ENCODE peak calls at places on chromosome 12, in nine cellular contexts. J, D, Z, V, Q, T, S, B and X are unnamed samples.

GRCh38 chr12:68229956-68230355 is 4.3 kb upstream of the IL26 start:
- DNase-seq in J (no peak), S (no peak), Z (no peak), Q (no peak), B (no peak), D (no peak), T (no peak), V (no peak), X (no peak)

GRCh38 chr12:5505116-5505515 is 73.2 kb downstream of the NTF3 start:
- DNase-seq in V (no peak), D (no peak), Z (no peak), T (no peak), S (no peak), Q (no peak), J (no peak), B (no peak), X (no peak)

GRCh38 chr12:12877789-12878455 is 13.4 kb upstream of the GPRC5A start:
- DNase-seq in B (no peak), V (no peak), J (no peak), Q (no peak), Z (no peak), D (no peak), T (no peak), S (no peak), X (no peak)

GRCh38 chr12:14357496-14357895 is 8.0 kb upstream of the ATF7IP start:
- DNase-seq in Q (no peak), V (no peak), Z (no peak), D (no peak), T (no peak), B (no peak), J (no peak), S (no peak), X (no peak)

GRCh38 chr12:11718768-11719253 is 69.3 kb downstream of the ETV6 start:
- DNase-seq in Z (no peak), Q (no peak), D (no peak), B (no peak), T (no peak), S (no peak), J (no peak), V (no peak), X (no peak)

GRCh38 chr12:6866920-6867406 is 368 bp upstream of the TPI1 start:
- DNase-seq in B (no peak), T (no peak), Q (no peak), D (no peak), J (no peak), V (peak), Z (no peak), S (no peak), X (no peak)

GRCh38 chr12:5073838-5074237 is 30.2 kb downstream of the KCNA5 start:
- DNase-seq in S (no peak), D (no peak), B (no peak), Q (no peak), J (no peak), T (no peak), V (peak), Z (no peak), X (peak)

GRCh38 chr12:88501976-88502938 is 78.0 kb downstream of the KITLG start:
- DNase-seq in B (no peak), D (no peak), J (no peak), Q (no peak), V (no peak), Z (no peak), T (no peak), S (no peak), X (no peak)

GRCh38 chr12:72273851-72274284 is 1.7 kb downstream of the TRHDE start:
- DNase-seq in J (no peak), Q (no peak), B (no peak), T (no peak), D (no peak), S (no peak), Z (no peak), V (no peak), X (no peak)

GRCh38 chr12:53344487-53344823 is 8.3 kb upstream of the SP7 start:
- DNase-seq in D (no peak), Z (no peak), Q (no peak), V (no peak), S (no peak), J (no peak), B (no peak), T (no peak), X (no peak)

GRCh38 chr12:51383281-51383905 is 7.8 kb downstream of the GALNT6 start:
- DNase-seq in D (no peak), B (no peak), Q (no peak), J (no peak), T (no peak), Z (no peak), S (no peak), V (peak), X (no peak)

GRCh38 chr12:2163172-2163927 is 110.6 kb downstream of the CACNA1C start:
- DNase-seq in V (no peak), Q (peak), B (no peak), D (no peak), S (no peak), Z (no peak), T (peak), J (no peak), X (no peak)

GRCh38 chr12:31019561-31020308 is 53.9 kb upstream of the DDX11 start:
- DNase-seq in T (peak), J (no peak), D (no peak), S (no peak), B (no peak), Z (no peak), V (no peak), Q (no peak), X (no peak)

GRCh38 chr12:64639466-64639865 is 29.2 kb downstream of the RASSF3 start:
- DNase-seq in V (no peak), J (no peak), D (no peak), Z (no peak), T (no peak), B (no peak), Q (no peak), S (no peak), X (no peak)

GRCh38 chr12:68237068-68237467 is 11.5 kb upstream of the IL26 start:
- DNase-seq in V (peak), Z (no peak), J (no peak), T (no peak), D (no peak), B (no peak), Q (no peak), S (no peak), X (no peak)

GRCh38 chr12:123660328-123660727 is 10.6 kb upstream of the TCTN2 start:
- DNase-seq in S (no peak), B (no peak), J (no peak), D (no peak), Q (no peak), T (no peak), Z (no peak), V (no peak), X (no peak)

GRCh38 chr12:113892556-113892955 is 73.6 kb downstream of the RBM19 start:
- DNase-seq in Z (no peak), V (no peak), S (no peak), J (no peak), B (no peak), Q (no peak), D (no peak), T (no peak), X (no peak)

GRCh38 chr12:51986834-51987233 is 19.9 kb upstream of the TAMALIN start:
- DNase-seq in S (no peak), J (no peak), T (no peak), D (no peak), Z (no peak), B (no peak), Q (no peak), V (no peak), X (no peak)

GRCh38 chr12:117564885-117565284 is 203.5 kb upstream of the NOS1 start:
- DNase-seq in S (no peak), D (no peak), Z (no peak), B (no peak), Q (no peak), J (no peak), T (peak), V (no peak), X (no peak)

GRCh38 chr12:115079760-115080159 is 395.8 kb upstream of the TBX3 start:
- DNase-seq in B (no peak), T (no peak), Z (no peak), S (no peak), Q (no peak), J (no peak), D (no peak), V (no peak), X (no peak)

GRCh38 chr12:48022676-48023385 is 18.6 kb upstream of the COL2A1 start:
- DNase-seq in Z (no peak), Q (no peak), V (no peak), B (no peak), J (no peak), D (no peak), T (no peak), S (no peak), X (no peak)

GRCh38 chr12:75482636-75483035 is 2.1 kb downstream of the GLIPR1 start:
- DNase-seq in T (no peak), J (no peak), Q (no peak), B (no peak), S (no peak), V (peak), D (no peak), Z (no peak), X (no peak)

GRCh38 chr12:4900327-4900726 is 9.4 kb upstream of the KCNA1 start:
- DNase-seq in Q (no peak), J (no peak), T (no peak), S (no peak), V (no peak), B (no peak), Z (no peak), D (no peak), X (no peak)

GRCh38 chr12:96766232-96766631 is 140.8 kb upstream of the NEDD1 start:
- DNase-seq in V (no peak), S (no peak), J (no peak), Q (no peak), T (no peak), B (no peak), Z (no peak), D (peak), X (no peak)

GRCh38 chr12:32002848-32003493 is 43.8 kb downstream of the RESF1 start:
- DNase-seq in Q (no peak), T (no peak), Z (no peak), S (no peak), J (no peak), V (no peak), D (no peak), B (no peak), X (no peak)

GRCh38 chr12:115043079-115043478 is 359.1 kb upstream of the TBX3 start:
- DNase-seq in B (no peak), Z (no peak), D (no peak), V (no peak), T (no peak), Q (no peak), J (no peak), S (no peak), X (no peak)

GRCh38 chr12:130031571-130032189 is 127.9 kb upstream of the TMEM132D start:
- DNase-seq in Q (no peak), J (peak), T (peak), B (peak), Z (peak), D (peak), S (peak), V (peak), X (peak)

GRCh38 chr12:15059123-15059522 is 86.3 kb downstream of the PDE6H start:
- DNase-seq in T (no peak), Q (no peak), Z (no peak), B (no peak), S (no peak), D (no peak), V (no peak), J (no peak), X (no peak)

GRCh38 chr12:61854902-61855301 is 405.3 kb upstream of the USP15 start:
- DNase-seq in S (no peak), V (no peak), Z (no peak), D (no peak), T (no peak), J (no peak), B (no peak), Q (no peak), X (no peak)

GRCh38 chr12:19234171-19234704 is 104.7 kb downstream of the PLEKHA5 start:
- DNase-seq in Z (no peak), V (peak), J (no peak), S (no peak), D (no peak), T (no peak), Q (no peak), B (no peak), X (no peak)